ENCODE peak calls at places on chromosomes 13 and 19, in five cellular contexts. Q is K562, B is HepG2, U is HCT116, X is GM12878. D is an unnamed sample.

GRCh38 chr13:101202590-101202989 is 213.7 kb downstream of the NALCN start:
- DNase-seq in Q (no peak), X (no peak), U (no peak), B (no peak), D (peak; percentile 53)

GRCh38 chr13:80751854-80752253 is 410.9 kb upstream of the SPRY2 start:
- DNase-seq in U (no peak), Q (no peak), B (no peak), X (no peak), D (no peak)

GRCh38 chr19:16141043-16141442 is 2.4 kb upstream of the HSH2D start:
- DNase-seq in Q (peak; percentile 53), X (peak; percentile 75), U (no peak), B (no peak), D (no peak)

GRCh38 chr19:16156904-16157303 is 13.4 kb downstream of the HSH2D start:
- DNase-seq in B (no peak), Q (no peak), X (no peak), U (no peak), D (no peak)

GRCh38 chr13:99269627-99270252 is 11.6 kb upstream of the GPR18 start:
- DNase-seq in X (no peak), B (peak; percentile 25), U (peak; percentile 38), Q (no peak), D (no peak)

GRCh38 chr13:20779405-20779804 is 5.6 kb upstream of the EEF1AKMT1 start:
- DNase-seq in U (no peak), B (no peak), X (no peak), Q (no peak), D (no peak)

GRCh38 chr13:97797553-97797952 is 155.9 kb upstream of the IPO5 start:
- DNase-seq in Q (no peak), U (no peak), B (no peak), X (no peak), D (no peak)

GRCh38 chr19:4284176-4284958 is 5.3 kb downstream of the SHD start:
- DNase-seq in B (peak; percentile 81), U (peak; percentile 77), X (no peak), Q (peak; percentile 97), D (peak; percentile 89)

GRCh38 chr13:59701261-59701660 is 462.5 kb downstream of the DIAPH3 start:
- DNase-seq in Q (peak; percentile 7), X (no peak), U (no peak), B (peak; percentile 37), D (no peak)

GRCh38 chr13:106867249-106867648 is 299.3 kb upstream of the ARGLU1 start:
- DNase-seq in Q (no peak), X (no peak), B (no peak), U (no peak), D (no peak)

DNA sequence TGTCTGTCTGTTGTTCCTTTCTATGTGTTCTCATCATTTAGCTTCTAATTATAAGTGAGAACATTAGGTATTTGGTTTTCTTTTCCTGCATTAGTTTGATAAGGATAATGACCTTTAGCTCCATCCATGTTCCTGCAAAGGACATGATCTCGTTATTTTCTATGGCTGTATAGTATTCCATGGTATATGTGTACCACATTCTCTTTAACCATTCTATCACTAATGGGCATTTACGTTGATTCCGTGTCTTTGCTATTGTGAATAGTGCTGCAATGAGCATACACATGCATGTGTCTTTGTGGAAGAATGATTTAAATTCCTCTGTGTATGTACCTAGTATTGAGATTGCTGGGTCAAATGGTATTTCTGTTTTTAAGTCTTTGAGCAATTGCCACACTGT is 1799.7 kb downstream of the SLITRK5 start:
- DNase-seq in B (no peak), X (no peak), Q (no peak), U (no peak), D (no peak)
- TF ChIP-seq MAX in B (no peak), X (no peak), Q (no peak), U (no peak), D (no peak)

GRCh38 chr13:111506131-111506530 is 185.7 kb downstream of the TEX29 start:
- DNase-seq in X (no peak), B (no peak), U (no peak), Q (no peak), D (no peak)

GRCh38 chr13:111506621-111507020 is 186.2 kb downstream of the TEX29 start:
- DNase-seq in Q (no peak), B (no peak), X (no peak), U (no peak), D (no peak)

GRCh38 chr13:111503905-111504695 is 183.7 kb downstream of the TEX29 start:
- DNase-seq in Q (no peak), U (no peak), X (no peak), B (no peak), D (no peak)

GRCh38 chr13:111503376-111503775 is 182.9 kb downstream of the TEX29 start:
- DNase-seq in X (no peak), U (no peak), B (no peak), Q (no peak), D (no peak)

GRCh38 chr13:111505175-111505777 is 184.8 kb downstream of the TEX29 start:
- DNase-seq in B (peak; percentile 12), Q (peak; percentile 58), X (no peak), U (peak; percentile 33), D (peak; percentile 59)
- TF ChIP-seq ZNF274 in B (no peak), Q (no peak), X (no peak), U (no peak), D (no peak)

GRCh38 chr19:48629599-48630288 is 7.4 kb downstream of the DBP start:
- DNase-seq in X (no peak), U (peak; percentile 96), B (no peak), Q (no peak), D (peak; percentile 100)
- TF ChIP-seq MAX in X (no peak), U (no peak), B (no peak), Q (no peak), D (peak; percentile 25)

DNA sequence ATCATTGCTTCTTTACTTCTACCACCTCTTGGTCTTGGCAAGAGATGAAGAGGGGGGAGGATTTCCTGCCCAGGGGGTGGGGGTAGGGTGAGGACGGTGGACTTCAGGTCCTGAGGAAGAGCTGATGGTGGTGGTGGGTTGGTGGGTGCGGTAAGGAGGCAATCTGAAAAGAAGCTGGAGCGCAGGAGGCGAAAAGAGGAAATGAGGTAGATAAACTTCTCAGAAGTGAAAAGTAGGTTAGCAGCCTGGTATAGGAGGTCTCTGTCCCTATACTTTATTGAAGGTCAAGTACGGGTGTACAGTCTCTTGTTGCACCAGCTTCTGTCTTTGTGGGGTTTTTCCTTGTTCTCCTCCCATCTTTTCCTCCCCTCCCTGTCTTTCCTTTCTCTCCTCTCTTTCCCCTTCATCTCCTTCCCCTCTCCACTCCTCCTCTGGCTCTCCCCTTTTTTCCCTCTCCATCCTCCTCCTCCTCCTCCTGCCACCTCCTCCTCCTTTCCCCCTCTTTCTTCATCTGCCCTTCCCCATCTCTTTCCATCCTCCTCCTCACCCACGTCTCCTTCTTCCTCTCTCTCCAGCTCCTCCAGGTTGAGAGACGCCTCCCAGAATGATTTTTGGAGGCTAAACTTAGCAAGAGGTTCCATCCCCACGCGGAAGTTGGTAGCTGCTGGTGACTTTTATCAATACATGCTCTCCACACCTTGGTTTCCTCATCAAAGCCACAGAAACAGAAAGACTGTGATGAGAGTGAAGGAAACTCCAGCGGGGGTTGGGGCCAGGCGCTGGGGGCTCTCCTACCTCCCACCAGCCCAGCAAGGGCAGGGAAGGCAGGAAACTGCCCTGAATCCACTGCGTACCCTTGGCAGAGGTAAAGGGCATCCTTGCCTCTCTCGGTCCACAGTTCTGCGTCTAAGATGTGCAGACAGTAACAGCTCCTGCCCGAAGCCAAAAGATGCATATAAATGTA is 15.3 kb downstream of the TNFSF14 start:
- DNase-seq in B (no peak), U (no peak), X (no peak), Q (no peak), D (no peak)
- TF ChIP-seq ZNF274 in B (no peak), U (no peak), X (no peak), Q (no peak), D (no peak)

GRCh38 chr13:36154567-36155231 is 23.5 kb upstream of the DCLK1 start:
- DNase-seq in X (no peak), U (no peak), Q (no peak), B (no peak), D (peak; percentile 69)
- TF ChIP-seq MAX in X (no peak), U (no peak), Q (no peak), B (no peak), D (peak; percentile 43)

DNA sequence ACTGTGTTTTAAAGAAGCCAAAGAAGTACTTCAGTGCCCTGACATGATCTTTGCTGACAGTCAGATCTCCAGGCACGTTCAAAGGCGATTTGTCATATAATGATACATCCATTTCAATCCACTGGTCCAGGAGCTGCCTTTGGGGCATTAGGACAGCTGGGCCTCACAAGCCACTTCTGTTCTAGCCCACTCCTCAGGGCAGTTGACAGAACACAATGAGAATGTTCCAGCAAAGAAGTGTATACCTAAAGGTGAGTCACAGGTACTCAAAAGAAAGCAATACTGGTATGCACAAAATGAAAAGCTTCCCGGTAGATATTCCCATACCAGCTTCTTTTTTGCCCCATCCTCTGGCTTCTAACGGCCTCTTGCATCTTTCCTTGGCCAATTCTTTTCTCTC is 12.5 kb upstream of the MAP3K10 start:
- DNase-seq in X (no peak), B (no peak), Q (no peak), U (no peak), D (no peak)
- TF ChIP-seq ZNF274 in X (no peak), B (no peak), Q (no peak), U (no peak), D (no peak)